ENCODE peak calls at places on chromosome 7, in six cellular contexts. G is OCI-LY7; X is mesendoderm; O is naive thymus-derived CD4-positive, alpha-beta T cell; L is spleen; Q is right lobe of liver. Z is an unnamed sample.

GRCh38 chr7:16594061-16594460 is 51.5 kb downstream of the ANKMY2 start:
- DNase-seq in L (no peak), O (no peak), Q (no peak), G (no peak), X (no peak), Z (no peak)

GRCh38 chr7:44381494-44382220 is 56.3 kb upstream of the CAMK2B start:
- DNase-seq in X (no peak), Q (no peak), L (peak; percentile 66), G (no peak), O (no peak), Z (no peak)

GRCh38 chr7:130831817-130832481 is 97.9 kb upstream of the KLF14 start:
- DNase-seq in Q (no peak), X (peak; percentile 22), O (peak; percentile 19), L (no peak), G (peak; percentile 54), Z (no peak)

GRCh38 chr7:133854739-133855138 is 272.4 kb upstream of the LRGUK start:
- DNase-seq in O (peak; percentile 11), X (peak; percentile 34), G (peak; percentile 33), L (no peak), Q (no peak), Z (no peak)

GRCh38 chr7:22782616-22783232 is 39.9 kb downstream of the TOMM7 start:
- DNase-seq in L (peak; percentile 87), G (peak; percentile 75), X (peak; percentile 79), Q (peak; percentile 67), O (peak; percentile 63), Z (peak; percentile 78)

GRCh38 chr7:6273380-6273837 is 985 bp upstream of the CYTH3 start:
- DNase-seq in O (no peak), Q (peak; percentile 42), L (no peak), G (no peak), X (no peak), Z (no peak)

GRCh38 chr7:13907824-13908223 is 81.6 kb downstream of the ETV1 start:
- DNase-seq in O (no peak), G (no peak), L (no peak), X (no peak), Q (no peak), Z (no peak)

GRCh38 chr7:71739520-71740195 is 607.7 kb downstream of the GALNT17 start:
- DNase-seq in Q (no peak), G (no peak), L (no peak), O (no peak), X (no peak), Z (no peak)

GRCh38 chr7:105794741-105795729 is 81.4 kb downstream of the ATXN7L1 start:
- DNase-seq in X (no peak), O (no peak), Q (peak; percentile 41), L (no peak), G (no peak), Z (peak; percentile 47)

GRCh38 chr7:133645870-133646492 is 393.1 kb downstream of the EXOC4 start:
- DNase-seq in G (no peak), L (no peak), Q (no peak), X (no peak), O (no peak), Z (no peak)

GRCh38 chr7:143279186-143280098 is 5.3 kb upstream of the TMEM139 start:
- DNase-seq in Q (no peak), L (no peak), X (peak; percentile 78), G (no peak), O (no peak), Z (no peak)
- H3K27ac ChIP-seq in Q (peak overlapping the region; percentile 16), L (peak overlapping the region; percentile 76), X (no peak overlapping the region), G (no peak overlapping the region), O (peak overlapping the region; percentile 59), Z (peak overlapping the region; percentile 77)

DNA sequence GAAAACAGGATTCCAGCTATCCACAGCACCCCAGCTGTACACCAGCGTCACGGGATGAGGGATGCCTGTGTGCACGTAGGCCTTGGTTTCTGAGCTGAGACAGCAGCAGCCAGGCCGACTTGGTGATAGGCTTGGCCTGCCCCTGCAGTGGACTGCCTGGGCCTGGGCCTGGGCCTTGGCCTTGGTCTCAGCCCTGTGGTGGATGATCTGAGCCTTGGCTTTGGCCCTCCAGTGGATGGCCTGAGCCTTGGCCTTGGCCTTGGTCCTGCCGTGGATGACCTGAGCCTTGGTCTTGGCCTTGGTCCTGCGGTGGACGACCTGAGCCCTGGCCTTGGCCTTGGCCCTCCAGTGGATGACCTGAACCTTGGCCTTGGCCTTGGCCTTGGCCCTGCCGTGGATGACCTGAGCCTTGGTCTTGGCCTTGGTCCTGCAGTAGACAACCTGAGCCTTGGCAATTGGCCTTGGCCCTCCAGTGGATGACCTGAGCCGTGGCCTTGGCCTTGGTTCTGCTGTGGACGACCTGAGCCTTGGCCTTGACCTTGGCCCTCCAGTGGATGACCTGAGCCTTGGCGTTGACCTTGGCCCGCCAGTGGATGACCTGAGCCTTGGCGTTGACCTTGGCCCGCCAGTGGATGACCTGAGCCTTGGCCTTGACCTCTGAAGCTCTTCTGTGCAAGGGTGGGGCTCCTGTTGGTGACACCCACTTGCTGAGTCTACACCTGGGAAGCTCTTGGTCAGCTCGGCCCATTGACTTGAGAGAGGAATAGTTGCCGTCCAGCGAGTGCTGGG is 93.8 kb downstream of the CUX1 start:
- DNase-seq in L (peak; percentile 66), O (no peak), X (no peak), Q (no peak), G (no peak), Z (peak; percentile 90)
- H3K27ac ChIP-seq in L (peak overlapping the region; percentile 18), O (no peak overlapping the region), X (no peak overlapping the region), Q (peak overlapping the region; percentile 83), G (no peak overlapping the region), Z (peak overlapping the region; percentile 34)

GRCh38 chr7:66119502-66119901 is 4.9 kb downstream of the CRCP start:
- DNase-seq in X (peak; percentile 63), G (no peak), Q (no peak), L (no peak), O (no peak), Z (no peak)

DNA sequence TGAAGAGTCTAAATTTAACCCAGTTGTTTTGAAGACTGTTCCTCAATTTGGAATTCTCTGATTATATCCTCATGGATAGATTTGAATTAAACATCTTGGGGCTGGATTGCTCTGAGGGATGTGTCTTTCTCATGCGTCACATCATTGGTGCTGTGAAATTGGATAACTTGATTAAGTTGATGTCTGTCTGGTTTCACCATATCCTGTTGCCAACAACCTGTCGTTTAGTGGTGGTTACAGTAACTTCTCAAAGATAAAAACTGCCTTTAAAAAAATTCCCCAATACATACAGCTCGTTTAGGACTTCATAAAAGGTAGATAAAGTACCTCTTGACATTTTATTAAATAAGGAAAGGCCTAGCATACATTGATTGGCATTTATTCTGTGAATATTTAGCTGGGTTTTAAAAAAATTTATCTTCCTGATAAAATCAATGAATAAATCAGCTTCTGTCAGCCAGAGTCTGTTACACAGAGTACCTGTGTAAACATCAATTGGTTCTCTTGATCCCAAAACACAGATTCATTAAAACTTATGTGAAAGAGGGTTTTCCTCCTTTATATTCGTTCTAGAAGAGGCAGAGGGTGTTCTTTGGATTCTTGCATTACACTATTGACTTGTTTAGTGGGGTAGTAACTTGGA is 10.5 kb downstream of the CRCP start:
- DNase-seq in Q (no peak), X (no peak), O (no peak), G (no peak), L (no peak), Z (no peak)
- H3K27ac ChIP-seq in Q (peak overlapping the region; percentile 91), X (no peak overlapping the region), O (no peak overlapping the region), G (no peak overlapping the region), L (peak overlapping the region; percentile 71), Z (no peak overlapping the region)

GRCh38 chr7:30466266-30466665 is 12.3 kb downstream of the NOD1 start:
- DNase-seq in Q (no peak), G (no peak), O (no peak), X (no peak), L (no peak), Z (no peak)

GRCh38 chr7:30467275-30467674 is 11.3 kb downstream of the NOD1 start:
- DNase-seq in O (no peak), Q (no peak), G (peak; percentile 37), L (no peak), X (no peak), Z (no peak)

GRCh38 chr7:30465342-30466170 is 13.0 kb downstream of the NOD1 start:
- DNase-seq in Q (no peak), O (no peak), X (no peak), G (no peak), L (no peak), Z (no peak)

GRCh38 chr7:30463400-30464145 is 15.0 kb downstream of the NOD1 start:
- DNase-seq in X (no peak), Q (no peak), G (peak; percentile 48), O (no peak), L (no peak), Z (no peak)

DNA sequence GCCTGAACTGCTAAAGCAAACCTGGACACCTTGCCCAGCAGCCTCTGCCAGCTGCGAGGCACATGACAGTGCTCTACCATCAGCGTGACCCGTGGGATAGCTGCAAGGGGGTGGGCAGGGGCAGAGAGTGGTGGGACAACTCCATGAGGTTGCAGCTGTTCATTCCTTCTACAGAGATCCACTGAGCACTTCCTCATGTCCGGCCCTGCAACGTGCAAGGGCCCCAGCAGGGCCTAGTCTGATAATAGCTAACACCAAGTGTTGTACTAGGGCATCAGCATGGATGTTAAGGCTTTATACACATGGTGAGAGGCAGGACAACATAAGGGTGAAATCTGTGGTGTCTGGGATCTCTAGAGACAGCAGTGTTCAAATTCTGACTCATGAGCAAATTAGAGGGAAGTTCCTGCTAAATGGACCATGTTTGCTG is 14.3 kb downstream of the NOD1 start:
- DNase-seq in L (no peak), Q (no peak), X (no peak), G (peak; percentile 32), O (no peak), Z (peak; percentile 55)
- H3K27ac ChIP-seq in L (peak overlapping the region; percentile 92), Q (no peak overlapping the region), X (no peak overlapping the region), G (no peak overlapping the region), O (no peak overlapping the region), Z (peak overlapping the region; percentile 9)

GRCh38 chr7:149103424-149103823 is 12.9 kb upstream of the ZNF786 start:
- DNase-seq in L (no peak), O (no peak), X (peak; percentile 26), G (no peak), Q (no peak), Z (no peak)

GRCh38 chr7:149109969-149110368 is 16.2 kb downstream of the ZNF425 start:
- DNase-seq in L (no peak), Q (no peak), O (no peak), X (no peak), G (no peak), Z (no peak)

GRCh38 chr7:149099058-149099457 is 8.5 kb upstream of the ZNF786 start:
- DNase-seq in L (no peak), X (no peak), G (no peak), O (no peak), Q (no peak), Z (no peak)

GRCh38 chr7:149104214-149104613 is 13.7 kb upstream of the ZNF786 start:
- DNase-seq in O (no peak), X (no peak), L (no peak), Q (no peak), G (no peak), Z (no peak)

DNA sequence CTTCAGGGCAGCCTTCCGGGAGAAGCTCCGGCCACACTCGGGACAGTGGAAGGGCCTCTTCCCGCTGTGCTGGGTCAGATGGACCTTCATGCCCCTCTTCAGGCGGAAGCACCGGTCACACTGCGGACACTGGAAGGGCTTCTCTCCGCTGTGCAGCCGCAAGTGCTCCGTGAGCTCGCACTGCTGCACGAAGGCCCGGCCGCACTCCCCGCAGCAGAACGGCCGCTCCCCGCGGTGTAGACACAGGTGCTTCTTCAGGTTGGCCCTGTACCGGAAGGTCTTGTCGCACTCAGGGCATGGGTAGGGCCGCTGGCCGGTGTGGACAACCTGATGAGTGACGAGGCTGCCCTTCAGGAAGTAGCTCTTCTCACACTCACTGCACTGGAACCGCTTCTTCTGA is 14.2 kb upstream of the ZNF786 start:
- DNase-seq in O (no peak), L (no peak), Q (no peak), G (no peak), X (no peak), Z (no peak)
- H3K27ac ChIP-seq in O (no peak overlapping the region), L (no peak overlapping the region), Q (no peak overlapping the region), G (no peak overlapping the region), X (no peak overlapping the region), Z (no peak overlapping the region)

Z was measured in right cardiac atrium.